ENCODE peak calls at places on chromosome 16, in eight cellular contexts. G is lower leg skin; O is stromal cell of bone marrow; H is activated CD8-positive, alpha-beta memory T cell treated with anti-CD3 and anti-CD28 coated beads, Interleukin-2, amount 50 U/mL, for 4 hours; K is midbrain; Y is GM13977; N is iris pigment epithelial cell; B is HTR-8/SVneo. M is an unnamed sample.

GRCh38 chr16:23527961-23528634 is 17.8 kb upstream of the GGA2 start:
- DNase-seq in G (no peak), N (no peak), B (no peak), Y (no peak), O (no peak), K (no peak), H (no peak), M (no peak)

GRCh38 chr16:56632848-56633365 is 448 bp downstream of the MT1M start:
- DNase-seq in K (no peak), H (no peak), O (no peak), B (no peak), Y (no peak), G (no peak), N (no peak), M (no peak)

GRCh38 chr16:6966925-6967324 is 365.7 kb upstream of the RBFOX1 start:
- DNase-seq in B (no peak), Y (no peak), O (no peak), G (no peak), N (no peak), K (no peak), H (no peak), M (no peak)

GRCh38 chr16:16116841-16117240 is 106.5 kb downstream of the ABCC6 start:
- DNase-seq in O (no peak), Y (no peak), B (no peak), N (no peak), H (no peak), K (no peak), G (no peak), M (no peak)

GRCh38 chr16:86044241-86044671 is 145.3 kb downstream of the IRF8 start:
- DNase-seq in B (peak; percentile 74), N (peak; percentile 56), G (no peak), H (peak; percentile 45), Y (peak; percentile 73), O (no peak), K (no peak), M (peak; percentile 74)

GRCh38 chr16:72198021-72198420 is 26.1 kb upstream of the PMFBP1 start:
- DNase-seq in K (peak; percentile 67), G (peak; percentile 73), N (peak; percentile 94), Y (no peak), B (no peak), H (no peak), O (peak; percentile 89), M (no peak)

GRCh38 chr16:48201515-48202201 is 42.4 kb upstream of the LONP2 start:
- DNase-seq in B (no peak), H (no peak), Y (no peak), N (no peak), O (no peak), G (no peak), K (no peak), M (no peak)

GRCh38 chr16:88378401-88378800 is 4.4 kb upstream of the ZNF469 start:
- DNase-seq in B (no peak), O (no peak), Y (no peak), N (no peak), H (no peak), G (no peak), K (no peak), M (no peak)

GRCh38 chr16:14548933-14549788 is 80.9 kb downstream of the PARN start:
- DNase-seq in H (no peak), G (no peak), N (no peak), B (no peak), O (no peak), K (no peak), Y (no peak), M (no peak)

GRCh38 chr16:4414187-4414909 is 2.0 kb downstream of the CORO7 start:
- DNase-seq in H (peak; percentile 70), B (no peak), N (no peak), G (no peak), O (no peak), K (no peak), Y (peak; percentile 95), M (peak; percentile 90)

GRCh38 chr16:20243731-20244281 is 83.5 kb downstream of the GP2 start:
- DNase-seq in N (no peak), B (no peak), G (no peak), K (no peak), H (no peak), O (no peak), Y (no peak), M (no peak)

GRCh38 chr16:20317117-20317516 is 10.2 kb downstream of the GP2 start:
- DNase-seq in H (no peak), O (no peak), N (no peak), B (no peak), K (no peak), G (no peak), Y (no peak), M (no peak)

GRCh38 chr16:84067640-84068039 is 25.0 kb upstream of the SLC38A8 start:
- DNase-seq in N (no peak), B (no peak), O (no peak), Y (no peak), G (no peak), K (no peak), H (no peak), M (no peak)

M was measured in GM10248.